ENCODE peak calls at places on chromosomes 2 and 18, in five cellular contexts. R is H1, A is GM12878, N is K562, X is HepG2. O is an unnamed sample.

GRCh38 chr2:199485732-199486335 is 28.1 kb upstream of the SATB2 start:
- DNase-seq in N (peak; percentile 61), X (peak; percentile 64), A (no peak), R (peak; percentile 83), O (peak; percentile 87)

GRCh38 chr2:85034158-85034557 is 63.2 kb downstream of the KCMF1 start:
- DNase-seq in X (no peak), A (no peak), N (no peak), R (no peak), O (no peak)

GRCh38 chr2:179336782-179337534 is 72.3 kb upstream of the SESTD1 start:
- DNase-seq in R (no peak), A (no peak), N (no peak), X (no peak), O (no peak)

GRCh38 chr2:26364669-26365068 is 18.1 kb upstream of the ADGRF3 start:
- DNase-seq in N (no peak), X (no peak), A (no peak), R (no peak), O (no peak)

GRCh38 chr2:168666339-168666738 is 136.1 kb upstream of the NOSTRIN start:
- DNase-seq in X (no peak), N (no peak), R (no peak), A (no peak), O (no peak)

GRCh38 chr2:200748779-200749178 is 62.9 kb upstream of the BZW1 start:
- DNase-seq in R (no peak), X (peak; percentile 41), A (no peak), N (no peak), O (no peak)

GRCh38 chr2:84776011-84776410 is 104.9 kb downstream of the TRABD2A start:
- DNase-seq in R (no peak), A (no peak), X (no peak), N (no peak), O (no peak)

GRCh38 chr2:44833123-44834069 is 108.1 kb upstream of the SIX3 start:
- DNase-seq in R (no peak), N (no peak), A (peak; percentile 86), X (no peak), O (no peak)

GRCh38 chr18:60549338-60549960 is 176.9 kb upstream of the MC4R start:
- DNase-seq in N (peak; percentile 9), R (no peak), A (no peak), X (peak; percentile 44), O (peak; percentile 89)

GRCh38 chr18:63043516-63043915 is 276.1 kb downstream of the BCL2 start:
- DNase-seq in A (no peak), N (no peak), X (no peak), R (no peak), O (no peak)

GRCh38 chr18:28494151-28494550 is 317.2 kb upstream of the CDH2 start:
- DNase-seq in N (no peak), X (no peak), R (no peak), A (no peak), O (no peak)

GRCh38 chr2:108553181-108553919 is 19.1 kb downstream of the LIMS1 start:
- DNase-seq in A (no peak), R (no peak), X (no peak), N (no peak), O (no peak)

GRCh38 chr2:113156278-113157107 is 17.3 kb upstream of the PSD4 start:
- DNase-seq in N (no peak), X (peak; percentile 85), R (peak; percentile 52), A (no peak), O (peak; percentile 44)

GRCh38 chr2:229784791-229785190 is 70.4 kb upstream of the DNER start:
- DNase-seq in R (no peak), A (no peak), X (no peak), N (no peak), O (no peak)

GRCh38 chr18:54641734-54642133 is 50.7 kb downstream of the DYNAP start:
- DNase-seq in N (no peak), R (no peak), A (no peak), X (no peak), O (no peak)

GRCh38 chr2:104901037-104901851 is 47.3 kb downstream of the POU3F3 start:
- DNase-seq in X (no peak), A (no peak), N (no peak), R (no peak), O (no peak)

GRCh38 chr2:38716185-38716584 is 35.0 kb downstream of the SRSF7 start:
- DNase-seq in N (no peak), A (no peak), X (peak; percentile 83), R (no peak), O (no peak)

GRCh38 chr2:190468814-190469569 is 60.8 kb downstream of the MFSD6 start:
- DNase-seq in R (no peak), X (peak; percentile 40), N (peak; percentile 50), A (no peak), O (no peak)

GRCh38 chr18:66872277-66872676 is 268.4 kb upstream of the CDH19 start:
- DNase-seq in A (no peak), R (no peak), X (no peak), N (no peak), O (peak; percentile 16)

GRCh38 chr2:29012211-29012681 is 31.1 kb downstream of the TOGARAM2 start:
- DNase-seq in X (no peak), A (no peak), N (no peak), R (no peak), O (no peak)

GRCh38 chr2:152558174-152559091 is 158.8 kb downstream of the PRPF40A start:
- DNase-seq in X (no peak), R (no peak), N (no peak), A (no peak), O (no peak)

GRCh38 chr2:41294331-41294730 is 753.5 kb upstream of the PKDCC start:
- DNase-seq in A (no peak), R (no peak), N (no peak), X (no peak), O (peak; percentile 31)

GRCh38 chr2:131035112-131035825 is 58.0 kb downstream of the FAM168B start:
- DNase-seq in X (no peak), A (no peak), R (peak; percentile 57), N (no peak), O (peak; percentile 46)

GRCh38 chr2:28390857-28391563 is 1.6 kb upstream of the FOSL2 start:
- DNase-seq in R (peak; percentile 77), A (no peak), N (peak; percentile 27), X (no peak), O (peak; percentile 55)

GRCh38 chr18:64474751-64475150 is 325.9 kb upstream of the LINC00305 start:
- DNase-seq in X (no peak), R (no peak), N (no peak), A (no peak), O (no peak)

GRCh38 chr2:219058541-219059374 is 2.0 kb downstream of the IHH start:
- DNase-seq in A (no peak), R (peak; percentile 56), N (peak; percentile 41), X (peak; percentile 85), O (peak; percentile 52)
- TF ChIP-seq EZH2 in A (no peak), R (no peak), N (no peak), X (no peak), O (peak; percentile 57)

GRCh38 chr2:48529676-48530032 is 300 bp upstream of the STON1 start:
- DNase-seq in X (no peak), R (peak; percentile 57), A (no peak), N (no peak), O (no peak)

GRCh38 chr2:48529189-48529588 is 765 bp upstream of the STON1 start:
- DNase-seq in N (no peak), X (no peak), A (no peak), R (peak; percentile 51), O (peak; percentile 63)

GRCh38 chr2:48527211-48527880 is 2.6 kb upstream of the STON1 start:
- DNase-seq in A (no peak), R (no peak), N (no peak), X (no peak), O (no peak)

GRCh38 chr2:48528431-48528830 is 1.5 kb upstream of the STON1 start:
- DNase-seq in X (no peak), N (no peak), R (no peak), A (no peak), O (no peak)

GRCh38 chr2:48525269-48525943 is 4.5 kb upstream of the STON1 start:
- DNase-seq in A (no peak), N (no peak), X (no peak), R (no peak), O (no peak)
- TF ChIP-seq CREB1 in A (no peak), N (no peak), X (no peak), R (no peak), O (no peak)

DNA sequence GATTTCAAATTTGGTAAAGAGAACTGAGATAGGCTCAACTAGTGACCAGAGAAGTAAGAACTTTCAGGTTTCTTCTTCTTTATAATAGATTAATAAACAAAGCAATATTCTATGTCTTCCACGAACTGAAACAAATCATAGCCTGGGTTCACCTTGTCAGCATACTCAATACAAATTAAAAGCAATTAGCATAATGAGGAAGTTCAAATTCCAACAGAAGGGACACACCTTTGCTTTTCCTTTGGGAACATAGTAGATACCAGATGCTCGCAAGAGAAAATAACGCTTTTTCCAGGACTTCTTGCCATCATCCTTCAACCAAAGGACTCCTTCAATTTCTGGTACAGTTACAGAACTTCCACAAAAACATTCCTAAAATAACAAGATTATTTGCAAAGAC is 79.9 kb downstream of the RAPH1 start:
- DNase-seq in X (no peak), A (no peak), N (no peak), R (no peak), O (no peak)
- H3K36me3 ChIP-seq in X (peaks cover 5% of the 10 kb centered on the region), A (no peaks in the 10 kb centered on the region), N (no peaks in the 10 kb centered on the region), R (peaks cover 36% of the 10 kb centered on the region), O (peaks cover 7% of the 10 kb centered on the region)

GRCh38 chr2:238231809-238232208 is 8.0 kb downstream of the HES6 start:
- DNase-seq in X (no peak), R (no peak), A (no peak), N (no peak), O (no peak)

GRCh38 chr2:238228700-238229099 is 11.1 kb downstream of the HES6 start:
- DNase-seq in X (no peak), R (no peak), N (no peak), A (no peak), O (no peak)

GRCh38 chr2:238233625-238234024 is 6.2 kb downstream of the HES6 start:
- DNase-seq in N (no peak), A (no peak), X (no peak), R (no peak), O (no peak)

GRCh38 chr2:238230699-238231098 is 9.1 kb downstream of the HES6 start:
- DNase-seq in X (no peak), A (no peak), N (no peak), R (no peak), O (no peak)

DNA sequence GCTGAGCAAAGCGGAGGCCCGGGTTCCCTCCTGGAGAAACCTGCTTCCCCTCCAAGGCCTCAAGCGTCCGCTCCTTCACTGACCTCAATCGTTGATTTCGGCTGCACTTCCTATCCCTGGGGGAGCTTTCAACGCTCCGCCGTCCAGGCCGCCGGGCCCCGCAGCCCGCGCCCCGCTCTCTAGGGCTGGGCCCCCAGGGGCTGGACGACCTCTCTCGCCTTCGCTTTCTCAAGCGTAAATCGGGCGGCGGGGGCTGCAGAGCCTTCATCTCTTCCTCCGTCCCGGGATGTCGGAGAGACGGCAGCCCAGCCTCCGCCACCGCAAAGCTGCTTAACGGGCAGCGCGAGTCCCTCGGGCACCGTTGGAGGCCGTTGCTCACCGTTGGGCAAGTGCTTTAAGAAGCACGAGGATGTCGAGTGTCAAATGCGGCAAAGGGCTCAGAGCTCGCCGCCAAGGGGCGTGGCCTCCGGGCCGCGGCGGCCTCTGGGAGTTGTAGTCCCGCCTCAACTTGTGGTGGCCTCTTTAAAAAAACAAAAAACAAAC is 8.5 kb downstream of the HES6 start:
- DNase-seq in R (peak; percentile 91), A (no peak), N (peak; percentile 73), X (no peak), O (peak; percentile 90)
- TF ChIP-seq EZH2 in R (peak; percentile 50), A (no peak), N (no peak), X (no peak), O (no peak)

O was measured in GM23338.